ENCODE peak calls at places on chromosomes 6 and 20, in four cellular contexts. P, Q, D and H are unnamed samples. For H3K36me3, the result is how much of the 10 kb centered on the place peaks cover.

GRCh38 chr6:87308970-87309369 is 13.4 kb upstream of the SMIM8 start:
- DNase-seq in P (no peak), Q (no peak), D (no peak), H (no peak)

GRCh38 chr6:38773338-38773737 is 58.2 kb downstream of the DNAH8 start:
- DNase-seq in D (peak), Q (no peak), P (no peak), H (no peak)

GRCh38 chr6:46029602-46030001 is 13.9 kb upstream of the CLIC5 start:
- DNase-seq in P (no peak), D (no peak), Q (no peak), H (no peak)

GRCh38 chr20:13684566-13685222 is 46.0 kb upstream of the TASP1 start:
- DNase-seq in Q (no peak), D (no peak), P (no peak), H (no peak)

GRCh38 chr6:24719125-24719931 is at the start of gene C6orf62:
- DNase-seq in P (peak), Q (no peak), D (no peak), H (no peak)

GRCh38 chr20:6866741-6867140 is 99.3 kb downstream of the BMP2 start:
- DNase-seq in P (no peak), D (no peak), Q (no peak), H (peak)

GRCh38 chr20:5933802-5934436 is 16.4 kb downstream of the TRMT6 start:
- DNase-seq in P (no peak), Q (no peak), D (peak), H (no peak)

GRCh38 chr6:3773696-3774298 is 22.3 kb upstream of the PXDC1 start:
- DNase-seq in P (no peak), D (no peak), Q (no peak), H (no peak)

GRCh38 chr6:130837067-130837466 is 9.9 kb downstream of the SMLR1 start:
- DNase-seq in P (no peak), D (no peak), Q (no peak), H (no peak)

GRCh38 chr6:112360498-112360897 is 13.4 kb downstream of the RFPL4B start:
- DNase-seq in P (no peak), D (no peak), Q (no peak), H (no peak)

GRCh38 chr20:12058201-12058600 is 140.5 kb downstream of the BTBD3 start:
- DNase-seq in Q (no peak), P (no peak), D (no peak), H (no peak)

GRCh38 chr6:26286168-26286854 is 78.7 kb upstream of the BTN3A2 start:
- DNase-seq in P (peak), D (no peak), Q (peak), H (no peak)

GRCh38 chr6:2140438-2141128 is 104.8 kb downstream of the GMDS start:
- DNase-seq in Q (no peak), P (no peak), D (no peak), H (no peak)

DNA sequence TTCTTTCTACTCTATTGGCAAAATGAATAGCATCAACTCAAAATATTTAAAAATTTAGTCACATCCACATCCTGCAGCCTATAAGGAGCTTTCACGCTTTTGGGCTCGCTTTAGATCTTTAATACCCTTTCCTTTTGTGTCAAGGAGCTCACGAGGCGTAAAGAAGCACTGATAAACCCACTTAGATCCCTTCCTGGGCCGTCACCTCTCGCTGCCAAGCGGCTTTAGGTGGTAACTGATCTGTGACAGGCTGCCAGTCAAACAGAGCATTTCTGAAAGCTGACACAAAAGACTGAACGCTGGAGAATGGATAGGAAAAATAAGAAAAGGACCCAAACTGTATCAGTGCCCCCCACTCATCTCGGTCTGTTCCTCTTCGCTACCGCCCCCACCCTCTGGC is 385.7 kb upstream of the MMS22L start:
- DNase-seq in P (no peak), D (no peak), Q (no peak), H (no peak)
- TF ChIP-seq CTCF in P (no peak), D (no peak), Q (no peak), H (no peak)

GRCh38 chr6:89660981-89661380 is 22.4 kb upstream of the LYRM2 start:
- DNase-seq in Q (no peak), P (no peak), D (no peak), H (no peak)
- H3K36me3 ChIP-seq in Q (half or more), P (half or more), D (under half), H (under half)

DNA sequence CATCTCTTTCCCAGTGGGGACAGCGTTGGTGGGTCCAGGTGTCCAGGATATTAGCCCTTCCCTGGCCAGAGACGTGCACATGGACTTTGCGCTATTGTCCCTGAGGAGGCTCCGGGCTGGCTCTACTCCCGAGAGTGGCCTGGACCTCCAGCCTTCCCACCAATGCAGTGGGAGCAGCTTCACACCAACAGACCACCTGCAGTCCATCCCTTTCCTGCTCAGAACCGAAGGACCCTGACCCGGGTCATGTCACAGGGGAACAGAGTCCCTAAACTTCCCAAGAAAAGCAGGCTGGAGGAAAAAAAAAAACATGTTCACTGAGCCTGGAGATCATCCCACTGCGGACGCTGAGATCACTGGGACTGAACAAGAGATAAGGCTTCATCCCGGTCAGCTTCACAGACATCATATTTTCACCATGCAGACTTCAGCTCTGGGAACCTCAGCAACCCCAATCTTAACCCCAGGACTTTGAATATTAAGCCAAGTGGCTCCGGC is 18.3 kb downstream of the ZMYND8 start:
- DNase-seq in Q (no peak), P (no peak), D (no peak), H (no peak)
- H3K4me3 ChIP-seq in Q (no peak), P (no peak), D (no peak), H (no peak)

GRCh38 chr20:57526885-57527566 is 2.1 kb upstream of the CTCFL start:
- DNase-seq in D (no peak), P (no peak), Q (peak), H (no peak)
- TF ChIP-seq CTCF in D (peak), P (no peak), Q (no peak), H (no peak)

DNA sequence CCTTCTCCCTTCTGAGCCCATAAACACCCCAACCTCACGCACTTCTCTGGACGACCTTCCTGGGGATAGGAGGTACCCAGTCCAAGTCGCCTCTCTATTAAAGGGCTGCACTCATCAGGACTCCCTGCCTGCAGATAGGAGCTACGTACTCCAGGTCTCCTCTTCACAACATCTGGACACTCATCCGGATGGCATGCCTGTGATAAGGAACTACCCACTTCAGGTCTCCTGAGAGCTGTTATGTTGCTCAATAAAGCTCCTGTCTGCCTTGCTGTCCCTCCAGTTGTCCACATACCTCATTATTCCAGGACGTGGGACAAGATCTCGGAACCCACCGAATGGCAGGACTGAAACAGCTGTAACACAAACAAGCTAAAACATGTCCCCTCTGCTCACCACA is 548.0 kb downstream of the TBC1D32 start:
- DNase-seq in Q (no peak), P (no peak), D (no peak), H (no peak)
- H3K36me3 ChIP-seq in Q (under half), P (under half), D (under half), H (under half)

DNA sequence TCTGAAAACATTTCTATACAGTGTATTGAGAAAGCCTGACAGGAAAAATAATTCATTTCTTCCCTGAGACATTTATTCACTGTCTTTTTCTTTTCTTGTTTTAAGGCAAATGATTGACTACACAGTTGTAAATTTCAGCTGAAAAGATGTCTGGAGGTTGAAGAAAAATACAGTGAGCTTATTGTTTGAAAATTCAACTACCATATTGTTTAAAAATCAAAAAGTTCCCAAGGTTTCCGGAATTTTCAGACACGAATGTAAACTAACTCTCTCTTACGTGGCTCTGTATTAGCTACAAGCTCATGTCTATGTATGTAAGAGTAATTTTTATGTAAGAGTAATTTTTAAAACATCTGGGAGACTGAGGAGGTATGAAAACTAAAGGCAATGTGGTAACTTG is 1.5 kb downstream of the PTGIS start:
- DNase-seq in Q (no peak), D (no peak), P (no peak), H (no peak)
- H3K4me3 ChIP-seq in Q (peak), D (no peak), P (peak), H (peak)